ENCODE peak calls at places on chromosomes 12 and 14, in ten cellular contexts. U, I, E, O, Y, D, R, T, Q and N are unnamed samples.

GRCh38 chr14:73712540-73713141 is 1.5 kb downstream of the PNMA1 start:
- DNase-seq in Y (no peak), T (no peak), R (no peak), Q (no peak), E (no peak), O (no peak), U (no peak), D (no peak), I (no peak), N (no peak)

GRCh38 chr12:4506870-4507269 is 31.8 kb upstream of the RAD51AP1 start:
- DNase-seq in Y (no peak), R (no peak), E (no peak), O (no peak), D (no peak), U (no peak), I (no peak), T (no peak), Q (peak; percentile 52), N (no peak)

GRCh38 chr12:49023812-49024211 is 5.2 kb upstream of the PRKAG1 start:
- DNase-seq in E (no peak), U (no peak), Q (no peak), R (no peak), T (no peak), Y (no peak), I (no peak), D (no peak), O (no peak), N (no peak)

GRCh38 chr12:57057037-57057436 is 7.1 kb upstream of the MYO1A start:
- DNase-seq in Q (no peak), T (no peak), D (no peak), O (no peak), I (no peak), Y (no peak), E (no peak), U (no peak), R (no peak), N (no peak)

GRCh38 chr12:42589465-42590323 is at the start of gene PRICKLE1:
- DNase-seq in I (no peak), Q (no peak), Y (peak; percentile 20), T (peak; percentile 47), U (no peak), D (no peak), R (peak; percentile 67), E (peak; percentile 33), O (no peak), N (peak; percentile 30)

GRCh38 chr14:50062438-50063039 is 53.8 kb downstream of the VCPKMT start:
- DNase-seq in R (no peak), U (no peak), I (no peak), D (no peak), E (peak; percentile 38), Q (peak; percentile 71), Y (peak; percentile 64), O (peak; percentile 85), T (peak; percentile 38), N (no peak)

GRCh38 chr14:75242546-75243273 is 35.9 kb upstream of the FOS start:
- DNase-seq in O (no peak), E (no peak), Y (peak; percentile 48), I (no peak), U (no peak), D (no peak), T (no peak), Q (no peak), R (no peak), N (peak; percentile 19)

GRCh38 chr12:110658882-110659281 is 30.0 kb downstream of the HVCN1 start:
- DNase-seq in E (no peak), R (no peak), D (no peak), I (no peak), T (no peak), Y (no peak), U (no peak), O (no peak), Q (no peak), N (no peak)

GRCh38 chr14:71166434-71166833 is 259.2 kb downstream of the PCNX1 start:
- DNase-seq in E (no peak), Y (peak; percentile 34), R (no peak), O (no peak), U (no peak), D (peak; percentile 48), T (no peak), I (peak; percentile 0), Q (no peak), N (no peak)

GRCh38 chr14:71168564-71168963 is 261.3 kb downstream of the PCNX1 start:
- DNase-seq in Q (no peak), E (no peak), D (no peak), T (no peak), I (peak; percentile 45), R (no peak), O (no peak), Y (no peak), U (no peak), N (no peak)

GRCh38 chr14:71169028-71169427 is 261.8 kb downstream of the PCNX1 start:
- DNase-seq in E (no peak), I (no peak), R (no peak), Y (no peak), Q (no peak), U (no peak), O (no peak), T (no peak), D (no peak), N (no peak)

GRCh38 chr14:71165650-71166049 is 258.4 kb downstream of the PCNX1 start:
- DNase-seq in U (no peak), R (no peak), Y (peak; percentile 42), D (no peak), I (peak; percentile 29), Q (no peak), T (no peak), O (no peak), E (no peak), N (no peak)

GRCh38 chr14:71169861-71170260 is 262.6 kb downstream of the PCNX1 start:
- DNase-seq in E (no peak), I (peak; percentile 34), U (no peak), Q (no peak), Y (no peak), R (no peak), O (no peak), T (no peak), D (no peak), N (no peak)
- H3K4me3 ChIP-seq in E (no peak overlapping the region), I (no peak overlapping the region), U (no peak overlapping the region), Q (no peak overlapping the region), Y (no peak overlapping the region), R (no peak overlapping the region), O (no peak overlapping the region), T (no peak overlapping the region), D (no peak overlapping the region), N (no peak overlapping the region)

GRCh38 chr12:1284611-1285010 is 293.6 kb downstream of the ERC1 start:
- DNase-seq in Y (no peak), U (no peak), E (no peak), Q (no peak), R (no peak), D (no peak), I (no peak), O (no peak), T (no peak), N (no peak)

GRCh38 chr12:1279050-1279449 is 288.0 kb downstream of the ERC1 start:
- DNase-seq in Y (no peak), E (no peak), R (no peak), Q (no peak), I (no peak), U (no peak), T (no peak), O (no peak), D (no peak), N (no peak)

GRCh38 chr12:1281683-1282366 is 290.8 kb downstream of the ERC1 start:
- DNase-seq in Q (no peak), I (no peak), T (no peak), R (no peak), E (no peak), D (no peak), O (no peak), U (no peak), Y (no peak), N (no peak)

GRCh38 chr12:1287446-1287975 is 296.5 kb downstream of the ERC1 start:
- DNase-seq in D (no peak), Q (no peak), O (no peak), U (no peak), R (no peak), E (no peak), T (no peak), Y (no peak), I (no peak), N (no peak)

GRCh38 chr12:1282670-1283361 is 291.8 kb downstream of the ERC1 start:
- DNase-seq in T (no peak), I (no peak), O (no peak), U (no peak), Y (peak; percentile 13), R (peak; percentile 90), Q (no peak), D (peak; percentile 40), E (no peak), N (no peak)
- H3K27ac ChIP-seq in T (no peak overlapping the region), I (peak overlapping the region; percentile 36), O (no peak overlapping the region), U (no peak overlapping the region), Y (peak overlapping the region; percentile 59), R (peak overlapping the region; percentile 66), Q (no peak overlapping the region), D (peak overlapping the region; percentile 55), E (no peak overlapping the region), N (no peak overlapping the region)

GRCh38 chr12:753401-754237 is 1.2 kb downstream of the WNK1 start:
- DNase-seq in T (peak; percentile 51), U (peak; percentile 59), R (peak; percentile 70), D (peak; percentile 17), Y (peak; percentile 63), I (peak; percentile 83), Q (no peak), O (peak; percentile 63), E (peak; percentile 65), N (peak; percentile 64)

GRCh38 chr12:751192-751827 is 1.1 kb upstream of the WNK1 start:
- DNase-seq in U (peak; percentile 79), Y (peak; percentile 93), O (peak; percentile 93), E (peak; percentile 93), T (peak; percentile 92), D (peak; percentile 88), R (peak; percentile 96), I (peak; percentile 94), Q (peak; percentile 94), N (peak; percentile 88)

GRCh38 chr12:751828-752672 is at the start of gene WNK1:
- DNase-seq in O (peak; percentile 97), U (peak; percentile 98), T (peak; percentile 98), E (peak; percentile 97), I (peak; percentile 98), R (peak; percentile 98), D (peak; percentile 96), Q (peak; percentile 93), Y (peak; percentile 97), N (peak; percentile 97)

GRCh38 chr12:754238-754816 is 1.9 kb downstream of the WNK1 start:
- DNase-seq in Q (no peak), I (no peak), E (peak; percentile 37), T (no peak), D (peak; percentile 7), R (no peak), Y (no peak), O (no peak), U (no peak), N (no peak)

GRCh38 chr12:752673-753400 is 458 bp downstream of the WNK1 start:
- DNase-seq in R (no peak), Y (peak; percentile 69), I (peak; percentile 84), T (peak; percentile 68), D (peak; percentile 17), U (no peak), O (peak; percentile 45), Q (no peak), E (peak; percentile 74), N (peak; percentile 66)
- TF ChIP-seq POLR2A in R (no peak), Y (peak; percentile 49), I (peak; percentile 57), T (no peak), D (no peak), U (peak; percentile 87), O (peak; percentile 62), Q (peak; percentile 57), E (peak; percentile 50), N (peak; percentile 51)

DNA sequence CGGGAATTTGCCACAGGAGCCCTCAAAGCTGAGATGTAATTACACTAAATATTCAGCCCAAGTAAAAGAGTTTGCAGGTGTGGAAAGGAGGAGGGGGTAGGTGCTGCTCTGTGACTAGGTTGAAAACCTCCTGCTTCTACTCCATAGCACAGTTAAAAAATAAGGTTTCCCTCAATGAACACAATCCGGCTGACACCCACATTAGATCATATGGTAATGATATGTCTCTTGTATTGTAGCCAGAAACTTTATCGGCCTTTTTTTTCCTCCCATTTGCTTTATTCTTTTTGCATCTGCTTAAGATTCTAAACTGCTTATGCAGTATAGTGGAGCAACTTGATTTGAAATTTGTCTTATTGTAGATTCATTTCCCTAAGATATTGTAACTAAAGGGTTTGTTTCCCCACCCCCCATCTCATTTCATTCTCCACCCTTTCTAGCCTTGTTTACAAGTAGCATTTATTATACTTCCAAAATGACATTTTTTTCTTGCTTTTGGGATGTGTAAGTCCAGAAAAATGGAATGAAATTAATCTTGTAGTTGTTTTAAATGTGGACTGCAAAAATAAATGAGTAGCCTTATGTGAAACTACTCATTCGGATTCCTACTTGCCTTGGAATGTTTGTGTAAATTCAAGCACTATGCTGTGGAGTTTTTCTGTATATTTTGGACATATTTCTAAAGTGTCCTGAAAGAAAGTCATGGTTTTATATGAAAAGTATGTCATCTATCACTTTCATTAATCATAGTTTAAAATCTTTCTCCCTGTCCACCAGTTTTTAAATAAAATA is at the start of gene DCN:
- DNase-seq in D (no peak), I (no peak), Q (no peak), R (no peak), O (no peak), E (no peak), T (no peak), Y (no peak), U (no peak), N (no peak)
- H3K4me3 ChIP-seq in D (peak within 1 kb of the TSS; percentile 20), I (peak within 1 kb of the TSS; percentile 43), Q (no peak within 1 kb of the TSS), R (peak within 1 kb of the TSS; percentile 18), O (peak within 1 kb of the TSS; percentile 0), E (peak within 1 kb of the TSS; percentile 3), T (peak within 1 kb of the TSS; percentile 13), Y (peak within 1 kb of the TSS; percentile 9), U (peak within 1 kb of the TSS; percentile 53), N (no peak within 1 kb of the TSS)